ENCODE peak calls at places on chromosome 7, in seven cellular contexts. One of them, this sample, is unnamed. For H3K36me3, the result is how much of the 10 kb centered on the place peaks cover.

GRCh38 chr7:1256621-1257020 is 23.9 kb downstream of the UNCX start:
- DNase-seq in neuronal stem cell: no peak
- DNase-seq in neural progenitor cell: no peak
- DNase-seq in mesendoderm: no peak
- DNase-seq in trophoblast cell: no peak
- DNase-seq in fibroblast of lung: no peak
- DNase-seq in MM.1S: no peak
- DNase-seq in this sample: peak

GRCh38 chr7:36015733-36016132 is 137.3 kb upstream of the EEPD1 start:
- DNase-seq in neuronal stem cell: no peak
- DNase-seq in neural progenitor cell: no peak
- DNase-seq in mesendoderm: no peak
- DNase-seq in trophoblast cell: peak
- DNase-seq in fibroblast of lung: no peak
- DNase-seq in MM.1S: no peak
- DNase-seq in this sample: no peak

GRCh38 chr7:131502810-131503545 is 53.5 kb downstream of the PODXL start:
- DNase-seq in neuronal stem cell: no peak
- DNase-seq in neural progenitor cell: no peak
- DNase-seq in mesendoderm: no peak
- DNase-seq in trophoblast cell: no peak
- DNase-seq in fibroblast of lung: peak
- DNase-seq in MM.1S: no peak
- DNase-seq in this sample: peak

GRCh38 chr7:97503367-97504094 is 228.4 kb upstream of the TAC1 start:
- DNase-seq in neuronal stem cell: no peak
- DNase-seq in neural progenitor cell: no peak
- DNase-seq in mesendoderm: no peak
- DNase-seq in trophoblast cell: no peak
- DNase-seq in fibroblast of lung: no peak
- DNase-seq in MM.1S: no peak
- DNase-seq in this sample: peak

GRCh38 chr7:122827763-122828162 is 58.5 kb downstream of the CADPS2 start:
- DNase-seq in neuronal stem cell: no peak
- DNase-seq in neural progenitor cell: no peak
- DNase-seq in mesendoderm: no peak
- DNase-seq in trophoblast cell: no peak
- DNase-seq in fibroblast of lung: no peak
- DNase-seq in MM.1S: no peak
- DNase-seq in this sample: no peak

GRCh38 chr7:43281268-43281667 is 168.8 kb downstream of the HECW1 start:
- DNase-seq in neuronal stem cell: no peak
- DNase-seq in neural progenitor cell: no peak
- DNase-seq in mesendoderm: no peak
- DNase-seq in trophoblast cell: no peak
- DNase-seq in fibroblast of lung: no peak
- DNase-seq in MM.1S: no peak
- DNase-seq in this sample: no peak

GRCh38 chr7:112887976-112888375 is 97.8 kb upstream of the TMEM168 start:
- DNase-seq in neuronal stem cell: no peak
- DNase-seq in neural progenitor cell: no peak
- DNase-seq in mesendoderm: no peak
- DNase-seq in trophoblast cell: no peak
- DNase-seq in fibroblast of lung: no peak
- DNase-seq in MM.1S: no peak
- DNase-seq in this sample: no peak

GRCh38 chr7:117122536-117122935 is 169.2 kb downstream of the ST7 start:
- DNase-seq in neuronal stem cell: no peak
- DNase-seq in neural progenitor cell: no peak
- DNase-seq in mesendoderm: no peak
- DNase-seq in trophoblast cell: no peak
- DNase-seq in fibroblast of lung: no peak
- DNase-seq in MM.1S: no peak
- DNase-seq in this sample: no peak

GRCh38 chr7:2048531-2048930 is 184.2 kb downstream of the MAD1L1 start:
- DNase-seq in neuronal stem cell: no peak
- DNase-seq in neural progenitor cell: no peak
- DNase-seq in mesendoderm: no peak
- DNase-seq in trophoblast cell: no peak
- DNase-seq in fibroblast of lung: no peak
- DNase-seq in MM.1S: no peak
- DNase-seq in this sample: peak

GRCh38 chr7:91033574-91033973 is 230.7 kb upstream of the FZD1 start:
- DNase-seq in neuronal stem cell: no peak
- DNase-seq in neural progenitor cell: no peak
- DNase-seq in mesendoderm: no peak
- DNase-seq in trophoblast cell: no peak
- DNase-seq in fibroblast of lung: no peak
- DNase-seq in MM.1S: no peak
- DNase-seq in this sample: no peak

GRCh38 chr7:55063036-55063435 is 44.2 kb downstream of the EGFR start:
- DNase-seq in neuronal stem cell: no peak
- DNase-seq in neural progenitor cell: no peak
- DNase-seq in mesendoderm: no peak
- DNase-seq in trophoblast cell: no peak
- DNase-seq in fibroblast of lung: no peak
- DNase-seq in MM.1S: no peak
- DNase-seq in this sample: no peak

GRCh38 chr7:104328970-104329825 is 795 bp downstream of the LHFPL3 start:
- DNase-seq in neuronal stem cell: peak
- DNase-seq in neural progenitor cell: peak
- DNase-seq in mesendoderm: peak
- DNase-seq in trophoblast cell: no peak
- DNase-seq in fibroblast of lung: no peak
- DNase-seq in MM.1S: no peak
- DNase-seq in this sample: no peak

GRCh38 chr7:2968176-2968575 is 75.5 kb downstream of the CARD11 start:
- DNase-seq in neuronal stem cell: no peak
- DNase-seq in neural progenitor cell: no peak
- DNase-seq in mesendoderm: no peak
- DNase-seq in trophoblast cell: no peak
- DNase-seq in fibroblast of lung: no peak
- DNase-seq in MM.1S: no peak
- DNase-seq in this sample: no peak

GRCh38 chr7:1945558-1945957 is 275.5 kb downstream of the ELFN1 start:
- DNase-seq in neuronal stem cell: no peak
- DNase-seq in neural progenitor cell: no peak
- DNase-seq in mesendoderm: no peak
- DNase-seq in trophoblast cell: no peak
- DNase-seq in fibroblast of lung: no peak
- DNase-seq in MM.1S: no peak
- DNase-seq in this sample: peak

GRCh38 chr7:47965456-47965855 is 14.0 kb downstream of the HUS1 start:
- DNase-seq in neuronal stem cell: no peak
- DNase-seq in neural progenitor cell: no peak
- DNase-seq in mesendoderm: no peak
- DNase-seq in trophoblast cell: no peak
- DNase-seq in fibroblast of lung: no peak
- DNase-seq in MM.1S: no peak
- DNase-seq in this sample: no peak

GRCh38 chr7:69739182-69739581 is 140.9 kb downstream of the AUTS2 start:
- DNase-seq in neuronal stem cell: no peak
- DNase-seq in neural progenitor cell: no peak
- DNase-seq in mesendoderm: no peak
- DNase-seq in trophoblast cell: peak
- DNase-seq in fibroblast of lung: no peak
- DNase-seq in MM.1S: no peak
- DNase-seq in this sample: no peak

GRCh38 chr7:91628742-91629141 is 251.8 kb downstream of the MTERF1 start:
- DNase-seq in neuronal stem cell: no peak
- DNase-seq in neural progenitor cell: no peak
- DNase-seq in mesendoderm: no peak
- DNase-seq in trophoblast cell: no peak
- DNase-seq in fibroblast of lung: no peak
- DNase-seq in MM.1S: no peak
- DNase-seq in this sample: no peak

GRCh38 chr7:108282427-108282996 is 152.4 kb upstream of the LAMB4 start:
- DNase-seq in neuronal stem cell: no peak
- DNase-seq in neural progenitor cell: no peak
- DNase-seq in mesendoderm: no peak
- DNase-seq in trophoblast cell: no peak
- DNase-seq in fibroblast of lung: no peak
- DNase-seq in MM.1S: no peak
- DNase-seq in this sample: no peak

DNA sequence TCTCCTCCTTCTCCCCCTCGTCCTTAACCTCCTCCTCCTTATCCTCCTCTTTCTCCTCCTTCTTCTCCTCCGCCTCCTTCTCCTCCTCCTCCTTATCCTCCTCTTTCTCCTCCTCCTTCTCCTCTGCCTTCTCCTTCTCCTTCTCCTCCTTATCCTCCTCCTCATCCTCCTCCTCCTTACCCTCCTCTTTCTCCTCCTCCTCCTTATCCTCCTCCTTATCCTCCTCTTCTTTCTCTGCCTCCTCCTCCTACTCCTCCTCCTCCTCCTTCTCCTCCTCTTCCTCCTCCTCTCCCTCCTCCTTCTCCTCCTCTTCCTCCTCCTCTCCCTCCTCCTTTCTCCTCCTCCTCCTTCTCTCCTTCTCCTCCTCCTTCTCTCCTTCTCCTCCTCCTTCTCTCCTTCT is 14.5 kb downstream of the PLXNA4 start:
- DNase-seq in neuronal stem cell: no peak
- DNase-seq in neural progenitor cell: no peak
- DNase-seq in mesendoderm: no peak
- DNase-seq in trophoblast cell: no peak
- DNase-seq in fibroblast of lung: no peak
- DNase-seq in MM.1S: no peak
- DNase-seq in this sample: no peak
- H3K36me3 ChIP-seq in neuronal stem cell: under half
- H3K36me3 ChIP-seq in neural progenitor cell: under half
- H3K36me3 ChIP-seq in mesendoderm: under half
- H3K36me3 ChIP-seq in trophoblast cell: under half
- H3K36me3 ChIP-seq in fibroblast of lung: under half
- H3K36me3 ChIP-seq in MM.1S: under half
- H3K36me3 ChIP-seq in this sample: under half

DNA sequence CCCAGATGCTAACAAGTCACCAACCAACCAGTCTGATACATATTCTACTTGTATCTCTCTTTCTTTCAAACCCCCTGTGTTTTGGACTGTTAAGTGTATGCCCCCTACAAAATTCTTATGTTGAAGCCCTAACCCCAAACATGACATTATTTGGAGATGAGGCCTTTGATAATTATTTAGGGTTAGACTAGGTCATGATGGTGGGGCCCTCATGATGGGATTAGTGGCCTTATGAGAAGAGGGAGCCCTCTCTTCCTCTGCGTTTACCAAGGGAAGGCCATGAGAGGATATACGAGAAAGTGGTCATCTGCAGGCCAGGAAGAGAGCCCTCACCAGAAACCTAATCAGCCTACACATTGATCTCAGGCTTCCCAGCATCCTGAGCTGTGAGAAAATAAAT is 2.5 kb downstream of the RAPGEF5 start:
- DNase-seq in neuronal stem cell: no peak
- DNase-seq in neural progenitor cell: no peak
- DNase-seq in mesendoderm: no peak
- DNase-seq in trophoblast cell: no peak
- DNase-seq in fibroblast of lung: no peak
- DNase-seq in MM.1S: no peak
- DNase-seq in this sample: no peak
- H3K4me3 ChIP-seq in neuronal stem cell: no peak
- H3K4me3 ChIP-seq in neural progenitor cell: no peak
- H3K4me3 ChIP-seq in mesendoderm: no peak
- H3K4me3 ChIP-seq in trophoblast cell: no peak
- H3K4me3 ChIP-seq in fibroblast of lung: no peak
- H3K4me3 ChIP-seq in MM.1S: no peak
- H3K4me3 ChIP-seq in this sample: no peak

GRCh38 chr7:129780257-129781127 is 169.0 kb downstream of the NRF1 start:
- DNase-seq in neuronal stem cell: peak
- DNase-seq in neural progenitor cell: peak
- DNase-seq in mesendoderm: peak
- DNase-seq in trophoblast cell: peak
- DNase-seq in fibroblast of lung: no peak
- DNase-seq in MM.1S: peak
- DNase-seq in this sample: peak
- H3K9ac ChIP-seq in neuronal stem cell: peak
- H3K9ac ChIP-seq in neural progenitor cell: no peak
- H3K9ac ChIP-seq in mesendoderm: peak
- H3K9ac ChIP-seq in trophoblast cell: no peak
- H3K9ac ChIP-seq in fibroblast of lung: no peak
- H3K9ac ChIP-seq in MM.1S: peak
- H3K9ac ChIP-seq in this sample: no peak

GRCh38 chr7:156107957-156108356 is 295.7 kb upstream of the SHH start:
- DNase-seq in neuronal stem cell: no peak
- DNase-seq in neural progenitor cell: no peak
- DNase-seq in mesendoderm: no peak
- DNase-seq in trophoblast cell: no peak
- DNase-seq in fibroblast of lung: no peak
- DNase-seq in MM.1S: no peak
- DNase-seq in this sample: peak
- H3K36me3 ChIP-seq in neuronal stem cell: under half
- H3K36me3 ChIP-seq in neural progenitor cell: under half
- H3K36me3 ChIP-seq in mesendoderm: under half
- H3K36me3 ChIP-seq in trophoblast cell: under half
- H3K36me3 ChIP-seq in fibroblast of lung: under half
- H3K36me3 ChIP-seq in MM.1S: under half
- H3K36me3 ChIP-seq in this sample: under half

GRCh38 chr7:29995652-29996051 is 6.1 kb upstream of the SCRN1 start:
- DNase-seq in neuronal stem cell: no peak
- DNase-seq in neural progenitor cell: no peak
- DNase-seq in mesendoderm: no peak
- DNase-seq in trophoblast cell: no peak
- DNase-seq in fibroblast of lung: no peak
- DNase-seq in MM.1S: no peak
- DNase-seq in this sample: no peak
- H3K4me3 ChIP-seq in neuronal stem cell: no peak
- H3K4me3 ChIP-seq in neural progenitor cell: no peak
- H3K4me3 ChIP-seq in mesendoderm: no peak
- H3K4me3 ChIP-seq in trophoblast cell: no peak
- H3K4me3 ChIP-seq in fibroblast of lung: no peak
- H3K4me3 ChIP-seq in MM.1S: no peak
- H3K4me3 ChIP-seq in this sample: no peak

DNA sequence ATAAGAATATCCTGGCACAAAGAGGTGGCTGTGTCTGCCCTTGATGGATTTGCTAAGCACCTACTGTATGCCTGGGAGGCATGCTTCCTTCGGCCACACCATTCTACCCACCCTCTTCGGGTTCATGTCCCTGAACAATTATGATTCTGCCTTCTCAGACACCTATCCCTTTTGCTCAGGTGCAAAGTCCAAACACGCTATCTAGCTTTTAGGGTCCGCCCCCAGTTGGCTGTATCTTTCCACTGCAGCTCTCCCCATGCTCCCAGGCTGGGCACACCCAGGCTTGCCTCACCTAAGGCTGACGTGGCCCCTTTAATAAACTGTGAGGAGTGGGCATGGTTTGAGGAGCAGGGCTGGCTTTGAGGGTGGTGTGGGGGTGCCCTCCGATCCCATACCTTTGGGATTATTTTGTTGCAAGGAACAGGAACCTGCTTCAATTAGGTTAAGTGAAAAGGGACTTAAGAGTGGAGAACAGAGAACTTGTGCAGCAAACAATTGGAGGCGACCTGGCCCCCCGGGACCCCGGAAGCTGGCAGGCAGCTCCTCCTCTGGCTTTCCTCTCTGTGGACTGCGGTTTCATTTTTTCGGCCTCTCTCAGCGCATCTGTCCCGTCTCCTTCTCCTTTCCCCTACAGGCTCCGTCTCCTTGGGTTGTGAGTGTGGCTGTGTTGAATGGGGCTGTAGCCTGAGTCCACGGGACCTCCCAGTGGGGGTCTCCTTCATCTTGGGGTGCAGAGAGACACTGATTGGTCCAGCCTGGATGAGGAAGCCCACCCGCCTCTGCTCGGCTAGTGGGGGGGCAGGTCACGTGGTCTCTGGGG is 3.8 kb downstream of the CLIP2 start:
- DNase-seq in neuronal stem cell: no peak
- DNase-seq in neural progenitor cell: no peak
- DNase-seq in mesendoderm: no peak
- DNase-seq in trophoblast cell: no peak
- DNase-seq in fibroblast of lung: no peak
- DNase-seq in MM.1S: no peak
- DNase-seq in this sample: no peak
- H3K9ac ChIP-seq in neuronal stem cell: peak
- H3K9ac ChIP-seq in neural progenitor cell: no peak
- H3K9ac ChIP-seq in mesendoderm: no peak
- H3K9ac ChIP-seq in trophoblast cell: no peak
- H3K9ac ChIP-seq in fibroblast of lung: no peak
- H3K9ac ChIP-seq in MM.1S: no peak
- H3K9ac ChIP-seq in this sample: no peak